ENCODE peak calls at places on chromosomes 3 and 15, in ten cellular contexts. E is heart right ventricle, S is fibroblast of mammary gland, Z is dorsolateral prefrontal cortex, Y is body of pancreas, T is sigmoid colon, Q is fibroblast of pulmonary artery, B is H1, N is psoas muscle, F is foreskin fibroblast. R is an unnamed sample.
A peak's percentile ranks its signal among the peaks of the same experiment; 100 is the strongest.

GRCh38 chr3:149367021-149367840 is 10.2 kb downstream of the TM4SF1 start:
- DNase-seq in T (no peak), Q (peak; percentile 71), S (peak; percentile 78), Z (no peak), N (no peak), E (no peak), B (no peak), Y (peak; percentile 41), F (peak; percentile 63), R (peak; percentile 98)

GRCh38 chr15:37872661-37873060 is 61.8 kb upstream of the TMCO5A start:
- DNase-seq in Y (no peak), T (no peak), S (peak; percentile 5), Z (no peak), Q (no peak), B (no peak), F (peak; percentile 42), N (no peak), E (no peak), R (no peak)

GRCh38 chr3:183244219-183244618 is 8.8 kb upstream of the B3GNT5 start:
- DNase-seq in Z (no peak), S (peak; percentile 40), F (peak; percentile 80), Y (peak; percentile 37), N (peak; percentile 30), Q (peak; percentile 77), B (no peak), T (peak; percentile 71), E (peak; percentile 56), R (no peak)

GRCh38 chr15:96166223-96167200 is 164.0 kb upstream of the NR2F2 start:
- DNase-seq in E (no peak), Z (no peak), B (no peak), S (no peak), N (no peak), T (no peak), F (no peak), Q (no peak), Y (no peak), R (no peak)

GRCh38 chr3:18087963-18088362 is 337.2 kb downstream of the SATB1 start:
- DNase-seq in S (no peak), T (no peak), E (no peak), F (no peak), Q (no peak), Z (no peak), Y (no peak), N (no peak), B (no peak), R (no peak)

GRCh38 chr3:172152869-172153268 is 113.5 kb downstream of the FNDC3B start:
- DNase-seq in N (no peak), E (peak; percentile 33), Q (peak; percentile 70), Y (no peak), F (peak; percentile 79), S (peak; percentile 81), B (no peak), T (no peak), Z (no peak), R (peak; percentile 32)

GRCh38 chr15:55241895-55242294 is 45.2 kb upstream of the RSL24D1 start:
- DNase-seq in Y (no peak), F (peak; percentile 32), E (no peak), N (no peak), Z (no peak), S (peak; percentile 57), B (no peak), Q (peak; percentile 29), T (no peak), R (peak; percentile 23)

GRCh38 chr3:127194601-127195187 is 1.8 kb downstream of the PRR23E start:
- DNase-seq in E (no peak), S (no peak), Z (no peak), Q (no peak), N (no peak), Y (no peak), T (no peak), B (no peak), F (no peak), R (no peak)

DNA sequence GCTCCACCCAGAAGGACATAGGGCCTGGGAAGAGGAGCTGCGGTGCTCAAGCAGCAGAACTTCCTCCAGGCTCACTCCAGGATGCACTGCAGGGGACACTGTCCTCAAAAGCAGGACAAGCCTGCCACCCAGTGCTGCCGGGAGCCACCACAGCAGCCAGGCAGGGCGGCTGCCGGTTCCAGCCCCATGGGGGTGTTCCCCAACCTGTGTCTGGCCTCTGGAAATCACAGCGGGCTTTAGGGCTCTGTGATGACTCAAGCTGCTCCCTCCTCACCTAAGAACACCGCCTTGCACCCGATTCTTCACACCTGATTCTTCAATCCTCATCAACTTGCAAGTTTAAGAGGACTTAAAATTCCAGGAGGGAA is 71.9 kb upstream of the SLC6A11 start:
- DNase-seq in B (no peak), E (no peak), Q (no peak), T (no peak), S (no peak), F (no peak), Z (peak; percentile 37), N (no peak), Y (no peak), R (peak; percentile 15)
- TF ChIP-seq CTCF in B (peak; percentile 7), E (no peak), Q (no peak), T (no peak), S (no peak), F (no peak), Z (no peak), N (peak; percentile 6), Y (no peak), R (peak; percentile 14)

GRCh38 chr15:99485153-99485947 is 80.4 kb upstream of the MEF2A start:
- DNase-seq in Z (no peak), N (no peak), F (no peak), S (no peak), Y (no peak), T (peak; percentile 58), E (no peak), Q (no peak), B (no peak), R (no peak)

GRCh38 chr15:99485992-99486370 is 79.8 kb upstream of the MEF2A start:
- DNase-seq in F (no peak), Q (no peak), E (no peak), T (no peak), Z (no peak), S (no peak), B (no peak), N (no peak), Y (no peak), R (no peak)

GRCh38 chr15:99487337-99487730 is 78.5 kb upstream of the MEF2A start:
- DNase-seq in B (no peak), N (no peak), E (no peak), Y (no peak), Z (no peak), T (no peak), S (no peak), Q (no peak), F (no peak), R (no peak)

GRCh38 chr15:99482993-99483392 is 82.8 kb upstream of the MEF2A start:
- DNase-seq in N (no peak), T (no peak), Y (no peak), B (no peak), Q (no peak), S (no peak), Z (no peak), E (no peak), F (no peak), R (no peak)

DNA sequence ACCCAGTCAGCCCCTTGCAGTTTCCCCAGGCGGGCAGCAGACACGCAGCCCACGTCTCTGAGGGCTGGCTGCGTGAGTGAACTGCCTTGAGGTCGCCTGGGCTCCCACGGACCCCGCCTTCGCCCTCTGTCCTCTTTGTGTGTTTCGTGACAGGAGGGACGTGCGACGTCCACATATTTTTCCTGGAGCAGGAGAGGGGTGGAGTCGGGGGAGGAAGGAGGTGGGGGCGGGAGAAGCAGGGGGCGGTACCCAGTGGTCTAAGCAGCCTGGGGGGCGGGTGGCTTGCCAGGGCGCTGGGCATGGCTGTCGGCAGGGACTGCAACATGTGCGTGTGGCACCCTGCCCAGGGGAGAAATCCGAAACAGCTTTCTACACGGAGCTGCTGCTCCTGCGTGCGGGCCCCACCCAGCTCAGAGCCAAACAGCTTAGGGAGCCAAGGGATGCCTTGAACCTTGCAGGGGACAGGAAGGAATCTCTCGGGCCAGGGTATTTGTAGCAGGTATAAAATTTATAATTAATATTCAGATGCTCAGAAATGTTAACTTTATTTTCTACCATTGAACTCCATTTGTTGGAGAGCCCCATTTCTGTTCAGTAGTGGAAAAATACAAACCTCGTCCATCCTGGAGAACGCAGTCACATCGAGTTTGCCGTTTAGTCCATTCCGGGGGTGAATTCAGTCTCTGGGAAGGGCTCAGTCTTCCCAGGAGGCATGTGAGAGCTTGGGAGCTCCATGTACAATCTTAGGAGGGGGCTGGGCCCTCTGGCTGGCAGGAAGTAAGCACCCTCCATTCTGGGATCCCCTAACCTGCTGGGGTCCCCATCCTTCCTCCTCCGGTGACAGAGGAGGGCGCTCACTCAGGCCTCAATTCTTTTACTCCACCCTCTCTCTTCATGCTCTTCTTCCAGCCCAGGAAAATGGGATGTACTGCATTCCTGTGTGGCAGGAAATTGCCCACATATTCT is 79.1 kb upstream of the MEF2A start:
- DNase-seq in F (peak; percentile 95), B (no peak), Q (peak; percentile 74), Y (peak; percentile 79), Z (peak; percentile 76), T (peak; percentile 88), N (peak; percentile 88), S (peak; percentile 48), E (peak; percentile 86), R (peak; percentile 37)
- H3K4me3 ChIP-seq in F (peak overlapping the region; percentile 32), B (peak overlapping the region; percentile 56), Q (peak overlapping the region; percentile 35), Y (no peak overlapping the region), Z (peak overlapping the region; percentile 22), T (peak overlapping the region; percentile 49), N (peak overlapping the region; percentile 50), S (peak overlapping the region; percentile 30), E (peak overlapping the region; percentile 53), R (peak overlapping the region; percentile 5)

GRCh38 chr3:134628884-134629283 is 21.9 kb downstream of the KY start:
- DNase-seq in E (no peak), Z (no peak), T (no peak), N (no peak), Q (no peak), S (no peak), B (no peak), F (no peak), Y (no peak), R (no peak)

GRCh38 chr3:134625462-134625861 is 25.4 kb downstream of the KY start:
- DNase-seq in N (no peak), Y (no peak), B (no peak), T (no peak), Q (no peak), Z (no peak), S (no peak), F (no peak), E (no peak), R (no peak)

GRCh38 chr3:134627831-134628230 is 23.0 kb downstream of the KY start:
- DNase-seq in Q (peak; percentile 23), Y (no peak), T (no peak), S (peak; percentile 65), E (no peak), Z (no peak), F (peak; percentile 19), B (no peak), N (no peak), R (peak; percentile 70)

GRCh38 chr3:134625885-134626741 is 24.7 kb downstream of the KY start:
- DNase-seq in F (no peak), T (no peak), Q (no peak), N (no peak), B (no peak), Y (no peak), E (no peak), Z (no peak), S (no peak), R (no peak)

GRCh38 chr3:134630506-134630905 is 20.3 kb downstream of the KY start:
- DNase-seq in Q (peak; percentile 33), N (no peak), E (no peak), F (peak; percentile 47), T (no peak), Z (no peak), S (peak; percentile 48), Y (no peak), B (no peak), R (peak; percentile 52)
- TF ChIP-seq CTCF in Q (peak; percentile 67), N (peak; percentile 53), E (no peak), F (peak; percentile 52), T (no peak), Z (no peak), S (peak; percentile 66), Y (no peak), B (peak; percentile 57), R (peak; percentile 50)

GRCh38 chr15:78263907-78264303 is 457 bp upstream of the DNAJA4 start:
- DNase-seq in Q (no peak), S (no peak), B (no peak), Z (no peak), E (no peak), Y (no peak), F (no peak), N (no peak), T (no peak), R (no peak)
- H3K4me3 ChIP-seq in Q (no peak overlapping the region), S (peak overlapping the region; percentile 9), B (peak overlapping the region; percentile 59), Z (peak overlapping the region; percentile 82), E (peak overlapping the region; percentile 65), Y (peak overlapping the region; percentile 9), F (peak overlapping the region; percentile 42), N (peak overlapping the region; percentile 88), T (peak overlapping the region; percentile 74), R (no peak overlapping the region)

R was measured in epithelial cell of esophagus.